ENCODE peak calls at places on chromosomes 11 and 22, in five cellular contexts. X is K562, J is HCT116, E is SK-N-SH, V is endothelial cell of umbilical vein. R is an unnamed sample.

GRCh38 chr11:132888226-132888625 is 644.1 kb downstream of the OPCML start:
- DNase-seq in X (no peak), J (no peak), E (no peak), V (no peak), R (no peak)

GRCh38 chr22:36743011-36743410 is 32.9 kb downstream of the IFT27 start:
- DNase-seq in X (no peak), J (no peak), E (no peak), V (no peak), R (no peak)

GRCh38 chr11:61893981-61894380 is 2.6 kb upstream of the FADS3 start:
- DNase-seq in X (no peak), J (no peak), E (no peak), V (peak), R (no peak)

GRCh38 chr11:114132427-114132826 is 72.9 kb downstream of the ZBTB16 start:
- DNase-seq in X (no peak), J (no peak), E (no peak), V (no peak), R (no peak)

GRCh38 chr11:111441443-111441842 is 62.4 kb upstream of the POU2AF1 start:
- DNase-seq in X (no peak), J (no peak), E (no peak), V (no peak), R (no peak)

GRCh38 chr11:132334769-132335280 is 964.4 kb downstream of the NTM start:
- DNase-seq in X (no peak), J (no peak), E (no peak), V (no peak), R (no peak)

GRCh38 chr22:33101550-33101949 is 43.4 kb upstream of the SYN3 start:
- DNase-seq in X (no peak), J (no peak), E (peak), V (no peak), R (no peak)

GRCh38 chr11:84232511-84232910 is 946.3 kb upstream of the CCDC90B start:
- DNase-seq in X (no peak), J (no peak), E (no peak), V (no peak), R (no peak)

GRCh38 chr11:61899146-61899841 is 7.9 kb upstream of the FADS3 start:
- DNase-seq in X (peak), J (peak), E (peak), V (peak), R (peak)

GRCh38 chr11:71466358-71466757 is 13.4 kb downstream of the NADSYN1 start:
- DNase-seq in X (no peak), J (no peak), E (no peak), V (no peak), R (no peak)

GRCh38 chr11:8219257-8220021 is 44.2 kb downstream of the LMO1 start:
- DNase-seq in X (peak), J (peak), E (peak), V (peak), R (peak)

GRCh38 chr11:94793002-94793401 is 24.8 kb downstream of the AMOTL1 start:
- DNase-seq in X (no peak), J (no peak), E (no peak), V (peak), R (no peak)

GRCh38 chr11:2808850-2809847 is 76.4 kb downstream of the CDKN1C start:
- DNase-seq in X (no peak), J (no peak), E (no peak), V (no peak), R (no peak)

GRCh38 chr11:10450451-10451398 is 4.3 kb upstream of the AMPD3 start:
- DNase-seq in X (no peak), J (peak), E (peak), V (no peak), R (peak)

GRCh38 chr11:33935466-33935865 is 43.6 kb upstream of the LMO2 start:
- DNase-seq in X (no peak), J (no peak), E (no peak), V (peak), R (peak)

GRCh38 chr11:113387605-113388211 is at the start of gene ANKK1:
- DNase-seq in X (peak), J (peak), E (peak), V (no peak), R (peak)

GRCh38 chr22:35430897-35431322 is 31.0 kb downstream of the MCM5 start:
- DNase-seq in X (peak), J (peak), E (peak), V (peak), R (peak)

GRCh38 chr11:74084796-74085541 is 76.1 kb upstream of the UCP3 start:
- DNase-seq in X (no peak), J (no peak), E (no peak), V (no peak), R (no peak)

GRCh38 chr11:33266418-33267215 is 9.4 kb downstream of the HIPK3 start:
- DNase-seq in X (no peak), J (no peak), E (no peak), V (no peak), R (no peak)

GRCh38 chr11:61635787-61636186 is 44.4 kb upstream of the DAGLA start:
- DNase-seq in X (no peak), J (no peak), E (no peak), V (no peak), R (no peak)

GRCh38 chr11:64359712-64360402 is 895 bp downstream of the RPS6KA4 start:
- DNase-seq in X (no peak), J (no peak), E (peak), V (no peak), R (no peak)

GRCh38 chr11:2386591-2386990 is 9.5 kb downstream of the CD81 start:
- DNase-seq in X (no peak), J (no peak), E (no peak), V (no peak), R (no peak)

GRCh38 chr11:114813216-114813615 is 134.9 kb downstream of the NXPE2 start:
- DNase-seq in X (no peak), J (no peak), E (no peak), V (no peak), R (no peak)

GRCh38 chr22:20206709-20207215 is 55.9 kb upstream of the CCDC188 start:
- DNase-seq in X (peak), J (no peak), E (no peak), V (peak), R (no peak)

GRCh38 chr11:102810943-102811528 is 13.1 kb upstream of the MMP1 start:
- DNase-seq in X (no peak), J (no peak), E (peak), V (peak), R (peak)

GRCh38 chr11:130145975-130146776 is 13.4 kb upstream of the ST14 start:
- DNase-seq in X (no peak), J (peak), E (no peak), V (peak), R (no peak)

GRCh38 chr22:25405854-25406509 is 158.5 kb upstream of the GRK3 start:
- DNase-seq in X (no peak), J (no peak), E (no peak), V (no peak), R (no peak)

GRCh38 chr11:77198440-77198849 is 70.4 kb downstream of the MYO7A start:
- DNase-seq in X (peak), J (peak), E (peak), V (peak), R (peak)

GRCh38 chr11:61914471-61915171 is 2.7 kb downstream of the RAB3IL1 start:
- DNase-seq in X (no peak), J (no peak), E (peak), V (no peak), R (no peak)

GRCh38 chr11:24705474-24705873 is 208.6 kb downstream of the LUZP2 start:
- DNase-seq in X (no peak), J (no peak), E (no peak), V (no peak), R (no peak)

GRCh38 chr11:111923351-111923788 is 4.7 kb downstream of the C11orf52 start:
- DNase-seq in X (no peak), J (no peak), E (no peak), V (peak), R (no peak)

GRCh38 chr11:120335596-120335927 is 651 bp upstream of the ARHGEF12 start:
- DNase-seq in X (no peak), J (no peak), E (no peak), V (no peak), R (no peak)

GRCh38 chr22:35866646-35867045 is 149.0 kb downstream of the APOL5 start:
- DNase-seq in X (no peak), J (no peak), E (no peak), V (no peak), R (peak)

GRCh38 chr11:2097356-2097997 is 41.7 kb downstream of the IGF2 start:
- DNase-seq in X (peak), J (no peak), E (no peak), V (peak), R (peak)

GRCh38 chr11:120179071-120179672 is 31.7 kb upstream of the OAF start:
- DNase-seq in X (no peak), J (no peak), E (no peak), V (no peak), R (no peak)

GRCh38 chr11:127943763-127944162 is 643.6 kb downstream of the ETS1 start:
- DNase-seq in X (no peak), J (no peak), E (no peak), V (no peak), R (no peak)

GRCh38 chr11:99069831-99070444 is 49.2 kb downstream of the CNTN5 start:
- DNase-seq in X (no peak), J (no peak), E (no peak), V (no peak), R (peak)
- H3K4me3 ChIP-seq in X (no peak), J (no peak), E (peak), V (no peak), R (no peak)

GRCh38 chr22:46250783-46251125 is 661 bp upstream of the CDPF1 start:
- DNase-seq in X (no peak), J (no peak), E (no peak), V (no peak), R (no peak)
- H2AFZ ChIP-seq in X (peak), J (no peak), E (peak), V (peak), R (no peak)

DNA sequence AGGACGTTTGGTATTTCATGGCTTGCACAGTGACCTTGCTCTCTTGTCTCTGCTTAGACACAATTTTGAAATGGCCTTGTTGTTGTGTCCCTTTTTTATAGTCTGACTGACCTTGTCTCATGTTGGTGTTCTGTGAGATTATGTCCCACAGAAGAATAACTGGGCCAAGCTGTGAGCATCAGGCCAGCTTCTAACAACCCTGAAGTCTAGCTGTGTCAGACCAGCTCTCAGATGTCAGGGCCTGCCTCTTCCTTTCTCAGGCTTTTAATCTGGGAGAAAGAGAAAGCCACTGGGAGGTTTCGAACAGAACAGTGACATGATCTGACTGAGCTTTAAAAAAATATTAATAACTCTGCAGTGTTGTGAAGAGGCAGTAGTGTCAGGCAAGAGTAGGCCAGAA is 2.0 kb upstream of the UEVLD start:
- DNase-seq in X (no peak), J (no peak), E (no peak), V (no peak), R (no peak)
- H3K4me3 ChIP-seq in X (no peak), J (no peak), E (no peak), V (no peak), R (peak)

GRCh38 chr11:67483498-67483798 is 622 bp downstream of the AIP start:
- DNase-seq in X (no peak), J (no peak), E (no peak), V (no peak), R (no peak)
- H2AFZ ChIP-seq in X (peak), J (no peak), E (peak), V (no peak), R (peak)

GRCh38 chr11:86248609-86249008 is 4.1 kb downstream of the EED start:
- DNase-seq in X (no peak), J (no peak), E (no peak), V (no peak), R (no peak)

GRCh38 chr11:86249307-86250098 is 5.0 kb downstream of the EED start:
- DNase-seq in X (no peak), J (no peak), E (no peak), V (peak), R (no peak)

GRCh38 chr11:86246293-86246675 is 1.7 kb downstream of the EED start:
- DNase-seq in X (no peak), J (no peak), E (no peak), V (no peak), R (no peak)

GRCh38 chr11:86245369-86246292 is 1.1 kb downstream of the EED start:
- DNase-seq in X (peak), J (no peak), E (peak), V (peak), R (peak)

GRCh38 chr11:86247608-86248007 is 3.1 kb downstream of the EED start:
- DNase-seq in X (no peak), J (no peak), E (no peak), V (no peak), R (no peak)
- H3K4me3 ChIP-seq in X (no peak), J (no peak), E (no peak), V (no peak), R (no peak)

GRCh38 chr22:42678894-42679293 is 29.7 kb upstream of the CYB5R3 start:
- DNase-seq in X (no peak), J (no peak), E (no peak), V (no peak), R (no peak)

GRCh38 chr22:42682113-42682851 is 33.1 kb upstream of the CYB5R3 start:
- DNase-seq in X (no peak), J (no peak), E (no peak), V (no peak), R (no peak)

GRCh38 chr22:42684462-42685195 is 35.4 kb upstream of the CYB5R3 start:
- DNase-seq in X (no peak), J (no peak), E (no peak), V (no peak), R (no peak)

GRCh38 chr22:42683599-42684283 is 34.5 kb upstream of the CYB5R3 start:
- DNase-seq in X (no peak), J (no peak), E (peak), V (no peak), R (no peak)

GRCh38 chr22:42680648-42681047 is 31.5 kb upstream of the CYB5R3 start:
- DNase-seq in X (no peak), J (peak), E (no peak), V (peak), R (no peak)
- H2AFZ ChIP-seq in X (no peak), J (peak), E (peak), V (peak), R (no peak)